ENCODE peak calls at places on chromosomes 4 and X, in nine cellular contexts. A, B, F, N, Z, J, S, O and H are unnamed samples.

GRCh38 chr4:170529760-170530440 is 440.1 kb upstream of the AADAT start:
- DNase-seq in A (no peak), B (no peak), F (no peak), N (no peak), Z (no peak), J (no peak), S (peak), O (no peak), H (no peak)

GRCh38 chr4:83358410-83358809 is 23.8 kb upstream of the HPSE start:
- DNase-seq in A (peak), B (no peak), F (peak), N (peak), Z (no peak), J (no peak), S (peak), O (no peak), H (no peak)

GRCh38 chr4:20645231-20645630 is 55.0 kb upstream of the PACRGL start:
- DNase-seq in A (no peak), B (no peak), F (no peak), N (no peak), Z (no peak), J (no peak), S (no peak), O (no peak), H (no peak)

GRCh38 chr4:74123065-74123728 is 24.2 kb upstream of the CXCL2 start:
- DNase-seq in A (no peak), B (no peak), F (peak), N (no peak), Z (no peak), J (no peak), S (peak), O (no peak), H (no peak)

GRCh38 chr4:1010522-1011021 is 854 bp upstream of the FGFRL1 start:
- DNase-seq in A (peak), B (peak), F (peak), N (peak), Z (peak), J (no peak), S (peak), O (peak), H (peak)

GRCh38 chrX:69158166-69159040 is 6.8 kb downstream of the PJA1 start:
- DNase-seq in A (no peak), B (peak), F (peak), N (peak), Z (peak), J (no peak), S (peak), O (peak), H (no peak)

GRCh38 chr4:3436798-3437581 is 4.8 kb upstream of the HGFAC start:
- DNase-seq in A (peak), B (peak), F (peak), N (peak), Z (no peak), J (no peak), S (peak), O (no peak), H (peak)

GRCh38 chr4:81314196-81314896 is 99.3 kb upstream of the PRKG2 start:
- DNase-seq in A (no peak), B (peak), F (peak), N (no peak), Z (no peak), J (no peak), S (peak), O (no peak), H (peak)

GRCh38 chrX:99752776-99753175 is 657.3 kb downstream of the PCDH19 start:
- DNase-seq in A (no peak), B (no peak), F (no peak), N (no peak), Z (no peak), J (no peak), S (no peak), O (no peak), H (no peak)

GRCh38 chr4:113446019-113446418 is 315.5 kb downstream of the CAMK2D start:
- DNase-seq in A (peak), B (no peak), F (peak), N (peak), Z (no peak), J (no peak), S (no peak), O (no peak), H (peak)

GRCh38 chr4:6892190-6892908 is 17.3 kb upstream of the TBC1D14 start:
- DNase-seq in A (no peak), B (peak), F (peak), N (peak), Z (peak), J (no peak), S (peak), O (peak), H (no peak)

GRCh38 chrX:10618911-10619310 is 1.5 kb downstream of the MID1 start:
- DNase-seq in A (no peak), B (no peak), F (peak), N (peak), Z (no peak), J (no peak), S (no peak), O (no peak), H (no peak)

GRCh38 chrX:101550362-101550761 is at the start of gene ARMCX1:
- DNase-seq in A (no peak), B (peak), F (peak), N (peak), Z (peak), J (peak), S (peak), O (peak), H (no peak)

GRCh38 chr4:74056858-74057562 is 18.5 kb upstream of the CXCL3 start:
- DNase-seq in A (no peak), B (no peak), F (peak), N (peak), Z (no peak), J (no peak), S (peak), O (no peak), H (no peak)

GRCh38 chrX:109714340-109714958 is 18.6 kb downstream of the ACSL4 start:
- DNase-seq in A (no peak), B (no peak), F (peak), N (peak), Z (no peak), J (no peak), S (peak), O (no peak), H (no peak)

GRCh38 chrX:1164322-1165288 is 47.8 kb downstream of the CRLF2 start:
- DNase-seq in A (no peak), B (no peak), F (peak), N (no peak), Z (no peak), J (peak), S (no peak), O (no peak), H (no peak)

GRCh38 chr4:153466637-153467153 is 535 bp downstream of the TMEM131L start:
- DNase-seq in A (no peak), B (no peak), F (peak), N (no peak), Z (peak), J (no peak), S (no peak), O (no peak), H (no peak)

GRCh38 chr4:153465583-153465921 is 608 bp upstream of the TMEM131L start:
- DNase-seq in A (no peak), B (peak), F (peak), N (peak), Z (peak), J (no peak), S (peak), O (peak), H (no peak)

GRCh38 chr4:153464068-153464467 is 2.1 kb upstream of the TMEM131L start:
- DNase-seq in A (no peak), B (no peak), F (no peak), N (peak), Z (no peak), J (no peak), S (no peak), O (no peak), H (no peak)

GRCh38 chr4:153465922-153466636 is at the start of gene TMEM131L:
- DNase-seq in A (no peak), B (peak), F (peak), N (peak), Z (peak), J (no peak), S (peak), O (peak), H (no peak)

DNA sequence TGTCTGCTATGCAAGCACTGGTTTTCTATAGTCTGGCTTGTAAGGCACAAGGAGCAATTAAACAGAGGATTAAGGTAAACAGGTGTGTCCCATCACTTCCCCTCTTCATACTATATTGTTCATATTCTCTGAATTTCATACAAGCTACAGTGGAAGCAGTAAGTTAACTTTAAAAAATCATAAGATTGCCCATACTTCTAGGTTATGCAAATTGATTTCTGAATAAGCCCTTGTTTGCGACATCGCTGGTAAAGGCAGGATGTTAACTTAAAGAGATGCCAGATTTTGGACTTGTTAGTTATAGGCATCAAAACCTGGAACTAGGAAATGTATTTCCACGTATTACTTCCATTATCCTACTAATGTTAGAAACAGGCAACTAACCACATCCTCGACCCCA is 1.0 kb upstream of the TMEM131L start:
- DNase-seq in A (no peak), B (no peak), F (no peak), N (no peak), Z (no peak), J (no peak), S (no peak), O (no peak), H (no peak)
- H3K27ac ChIP-seq in A (no peak), B (peak), F (no peak), N (no peak), Z (no peak), J (peak), S (no peak), O (peak), H (no peak)

GRCh38 chr4:108272046-108272445 is 103.3 kb upstream of the LEF1 start:
- DNase-seq in A (no peak), B (no peak), F (no peak), N (no peak), Z (no peak), J (no peak), S (no peak), O (no peak), H (peak)
- H3K27ac ChIP-seq in A (no peak), B (no peak), F (no peak), N (no peak), Z (no peak), J (no peak), S (no peak), O (no peak), H (peak)

GRCh38 chrX:133414399-133415275 is 652 bp downstream of the GPC4 start:
- DNase-seq in A (no peak), B (peak), F (peak), N (peak), Z (no peak), J (no peak), S (no peak), O (peak), H (no peak)

GRCh38 chrX:133417364-133417763 is 2.1 kb upstream of the GPC4 start:
- DNase-seq in A (no peak), B (no peak), F (no peak), N (no peak), Z (no peak), J (no peak), S (no peak), O (no peak), H (no peak)

GRCh38 chrX:133412665-133413064 is 2.6 kb downstream of the GPC4 start:
- DNase-seq in A (no peak), B (no peak), F (no peak), N (no peak), Z (no peak), J (no peak), S (no peak), O (no peak), H (no peak)

GRCh38 chrX:133413218-133413925 is 1.9 kb downstream of the GPC4 start:
- DNase-seq in A (no peak), B (peak), F (no peak), N (no peak), Z (no peak), J (no peak), S (no peak), O (peak), H (no peak)

GRCh38 chrX:133415276-133416105 is at the start of gene GPC4:
- DNase-seq in A (no peak), B (peak), F (peak), N (peak), Z (no peak), J (no peak), S (peak), O (peak), H (no peak)
- H3K27ac ChIP-seq in A (no peak), B (peak), F (no peak), N (no peak), Z (no peak), J (peak), S (no peak), O (peak), H (no peak)

GRCh38 chr4:8181844-8182243 is 17.2 kb upstream of the SH3TC1 start:
- DNase-seq in A (no peak), B (peak), F (no peak), N (no peak), Z (no peak), J (no peak), S (no peak), O (no peak), H (no peak)
- H3K27ac ChIP-seq in A (no peak), B (peak), F (no peak), N (no peak), Z (no peak), J (peak), S (no peak), O (no peak), H (peak)

GRCh38 chr4:184396001-184396400 is 78.3 kb downstream of the IRF2 start:
- DNase-seq in A (no peak), B (no peak), F (no peak), N (no peak), Z (no peak), J (no peak), S (no peak), O (no peak), H (no peak)

GRCh38 chr4:184395451-184395917 is 78.9 kb downstream of the IRF2 start:
- DNase-seq in A (no peak), B (no peak), F (no peak), N (no peak), Z (no peak), J (no peak), S (no peak), O (no peak), H (no peak)

GRCh38 chr4:184392321-184392720 is 82.0 kb downstream of the IRF2 start:
- DNase-seq in A (no peak), B (no peak), F (no peak), N (no peak), Z (no peak), J (no peak), S (no peak), O (no peak), H (no peak)

GRCh38 chr4:184389978-184390518 is 84.3 kb downstream of the IRF2 start:
- DNase-seq in A (no peak), B (no peak), F (no peak), N (no peak), Z (no peak), J (no peak), S (no peak), O (no peak), H (no peak)

DNA sequence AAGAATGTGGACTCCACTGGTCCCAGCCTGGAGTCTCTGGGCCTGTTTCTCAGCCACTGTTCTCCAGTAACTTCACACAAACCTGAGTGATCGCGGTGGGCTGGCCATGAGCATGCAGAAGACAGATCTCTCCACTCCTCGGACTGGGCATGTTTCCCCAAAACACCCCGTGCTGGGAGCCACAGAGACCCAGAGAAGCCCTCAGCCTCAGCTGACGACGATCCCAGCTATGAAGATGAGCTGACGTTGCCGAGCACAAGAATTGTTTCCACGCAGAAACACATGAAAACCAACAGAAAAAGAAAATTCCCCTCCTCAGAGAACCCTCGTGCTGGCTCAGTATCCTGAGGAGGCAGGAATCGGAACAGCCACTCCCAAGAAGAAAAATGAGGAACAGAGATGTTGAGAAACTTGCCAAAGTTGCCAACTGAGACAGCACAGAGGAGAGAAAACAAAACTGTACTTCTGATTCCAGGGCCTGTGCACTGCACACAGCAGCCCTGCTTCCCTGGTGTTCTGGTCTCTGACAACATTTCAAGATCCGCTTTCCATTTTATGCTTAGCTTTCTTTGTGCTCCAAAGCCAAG is 81.5 kb downstream of the IRF2 start:
- DNase-seq in A (no peak), B (no peak), F (peak), N (no peak), Z (no peak), J (no peak), S (no peak), O (no peak), H (no peak)
- H3K27ac ChIP-seq in A (no peak), B (peak), F (no peak), N (no peak), Z (no peak), J (peak), S (no peak), O (no peak), H (no peak)

DNA sequence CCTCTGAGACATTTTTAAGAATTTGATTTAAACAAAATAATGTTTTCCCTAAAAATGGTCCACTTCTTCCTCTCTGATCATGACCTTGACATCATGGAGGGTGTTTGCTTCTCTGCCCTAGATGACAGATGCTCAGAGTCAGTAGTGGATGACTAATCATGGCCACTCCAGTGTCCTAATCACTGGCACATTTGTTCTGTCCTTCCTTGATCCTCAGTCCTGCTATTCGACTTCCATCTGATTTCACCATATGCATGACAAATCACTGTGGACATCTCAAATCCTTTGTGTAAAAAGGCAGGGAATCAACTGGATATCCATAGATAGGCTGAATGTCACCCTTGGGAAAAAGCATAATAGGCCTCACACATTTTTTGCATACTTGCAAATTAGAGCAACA is 9.0 kb downstream of the CRMP1 start:
- DNase-seq in A (no peak), B (no peak), F (peak), N (no peak), Z (no peak), J (no peak), S (no peak), O (no peak), H (no peak)
- H3K27ac ChIP-seq in A (no peak), B (no peak), F (no peak), N (no peak), Z (no peak), J (no peak), S (no peak), O (no peak), H (no peak)

GRCh38 chrX:119240356-119240755 is 4.3 kb downstream of the PGRMC1 start:
- DNase-seq in A (no peak), B (no peak), F (peak), N (peak), Z (no peak), J (no peak), S (peak), O (no peak), H (no peak)

GRCh38 chrX:119236599-119237525 is 777 bp downstream of the PGRMC1 start:
- DNase-seq in A (peak), B (peak), F (peak), N (peak), Z (peak), J (peak), S (peak), O (peak), H (peak)

GRCh38 chrX:119237526-119238035 is 1.5 kb downstream of the PGRMC1 start:
- DNase-seq in A (no peak), B (no peak), F (peak), N (no peak), Z (no peak), J (no peak), S (no peak), O (no peak), H (no peak)

GRCh38 chrX:119235872-119236598 is at the start of gene PGRMC1:
- DNase-seq in A (peak), B (peak), F (peak), N (peak), Z (peak), J (peak), S (peak), O (peak), H (peak)

DNA sequence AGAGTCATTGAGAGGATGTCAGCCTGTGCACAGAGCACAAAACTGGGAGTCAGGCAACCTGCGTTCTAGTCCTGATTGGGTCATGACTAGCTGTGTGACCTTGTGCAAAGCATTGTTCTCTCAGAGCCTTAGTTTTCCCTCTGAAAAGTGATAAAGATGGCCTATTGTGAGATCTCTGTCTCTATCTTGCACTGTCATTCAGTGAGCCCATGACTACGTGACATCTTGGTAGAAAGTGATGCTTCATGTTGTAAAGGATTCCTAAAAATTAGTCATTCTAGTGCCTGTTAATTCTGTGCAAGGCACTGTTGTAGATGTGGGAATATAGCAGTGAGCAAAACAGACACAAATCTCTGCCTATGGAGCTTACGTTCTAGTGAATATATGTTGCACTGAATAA is 2.5 kb downstream of the PGRMC1 start:
- DNase-seq in A (no peak), B (no peak), F (peak), N (peak), Z (no peak), J (no peak), S (no peak), O (no peak), H (no peak)
- H3K27ac ChIP-seq in A (no peak), B (no peak), F (peak), N (peak), Z (no peak), J (no peak), S (peak), O (no peak), H (peak)

GRCh38 chr4:120057416-120057815 is 9.2 kb downstream of the MAD2L1 start:
- DNase-seq in A (no peak), B (no peak), F (no peak), N (no peak), Z (no peak), J (no peak), S (no peak), O (no peak), H (no peak)

GRCh38 chr4:120053916-120054315 is 12.7 kb downstream of the MAD2L1 start:
- DNase-seq in A (no peak), B (no peak), F (no peak), N (no peak), Z (no peak), J (no peak), S (no peak), O (no peak), H (no peak)

GRCh38 chr4:120055167-120055566 is 11.5 kb downstream of the MAD2L1 start:
- DNase-seq in A (no peak), B (no peak), F (no peak), N (peak), Z (no peak), J (no peak), S (no peak), O (no peak), H (no peak)

GRCh38 chr4:120055795-120056194 is 10.9 kb downstream of the MAD2L1 start:
- DNase-seq in A (no peak), B (no peak), F (no peak), N (peak), Z (no peak), J (no peak), S (no peak), O (no peak), H (no peak)

DNA sequence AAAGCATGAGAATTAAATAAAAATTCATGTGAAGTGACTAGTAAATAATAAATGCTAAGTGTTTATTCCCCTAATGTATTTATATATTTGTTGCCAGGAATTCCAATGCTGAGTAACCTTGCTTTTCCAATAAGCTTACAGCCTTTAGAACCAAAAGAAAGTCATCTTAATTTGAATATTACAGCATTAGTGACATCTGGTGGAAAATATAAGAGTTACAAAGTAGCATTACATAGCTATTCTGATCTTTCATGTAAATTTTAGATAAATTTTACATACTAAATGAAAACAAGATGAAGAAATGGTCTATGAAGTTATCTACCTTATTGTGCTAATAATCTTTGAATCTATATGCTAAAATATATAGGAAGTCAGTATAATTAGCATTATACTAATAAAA is 10.4 kb downstream of the MAD2L1 start:
- DNase-seq in A (no peak), B (no peak), F (peak), N (peak), Z (no peak), J (no peak), S (no peak), O (no peak), H (no peak)
- H3K27ac ChIP-seq in A (no peak), B (no peak), F (no peak), N (no peak), Z (no peak), J (no peak), S (no peak), O (no peak), H (no peak)